ENCODE peak calls at places on chromosome 17, in four cellular contexts. V is endodermal cell, U is activated T-helper 1 cell treated with Interleukin-2 at 50 U/mL for 16 hours, L is LoVo. P is an unnamed sample.
A peak's percentile ranks its signal among the peaks of the same experiment; 100 is the strongest.

GRCh38 chr17:37490638-37491614 is 1.2 kb downstream of the DUSP14 start:
- DNase-seq in V (peak; percentile 88), U (no peak), L (peak; percentile 78), P (no peak)

GRCh38 chr17:30550512-30551273 is 73.5 kb downstream of the GOSR1 start:
- DNase-seq in V (peak; percentile 50), L (peak; percentile 73), U (no peak), P (no peak)

GRCh38 chr17:7177954-7178477 is 1.2 kb downstream of the ASGR1 start:
- DNase-seq in U (no peak), V (peak; percentile 87), L (no peak), P (no peak)

GRCh38 chr17:78356163-78356713 is 3.6 kb downstream of the SOCS3 start:
- DNase-seq in L (no peak), U (peak; percentile 79), V (peak; percentile 87), P (no peak)

GRCh38 chr17:83067071-83067717 is 12.2 kb upstream of the METRNL start:
- DNase-seq in L (no peak), V (peak; percentile 36), U (no peak), P (no peak)

GRCh38 chr17:63704259-63704576 is 4.3 kb upstream of the LIMD2 start:
- DNase-seq in U (no peak), L (no peak), V (no peak), P (no peak)

GRCh38 chr17:17496189-17497064 is at the start of gene RASD1:
- DNase-seq in U (peak; percentile 72), L (peak; percentile 86), V (peak; percentile 97), P (peak; percentile 72)

GRCh38 chr17:80910043-80910442 is 81.6 kb upstream of the CHMP6 start:
- DNase-seq in V (no peak), L (no peak), U (no peak), P (no peak)

GRCh38 chr17:11598274-11599221 is at the start of gene DNAH9:
- DNase-seq in V (peak; percentile 100), L (peak; percentile 61), U (no peak), P (no peak)

GRCh38 chr17:67281053-67281452 is 36.1 kb upstream of the HELZ start:
- DNase-seq in U (no peak), L (no peak), V (peak; percentile 80), P (no peak)

GRCh38 chr17:47931848-47932247 is 9.5 kb upstream of the PNPO start:
- DNase-seq in L (no peak), U (no peak), V (no peak), P (no peak)

GRCh38 chr17:48952904-48953303 is 8.3 kb upstream of the SNF8 start:
- DNase-seq in V (no peak), L (no peak), U (no peak), P (no peak)

GRCh38 chr17:77429735-77429984 is 288.9 kb downstream of the SEC14L1 start:
- DNase-seq in V (no peak), L (no peak), U (no peak), P (no peak)

GRCh38 chr17:68709461-68709860 is 108.3 kb upstream of the FAM20A start:
- DNase-seq in U (no peak), L (no peak), V (no peak), P (no peak)

GRCh38 chr17:57902800-57903759 is 52.1 kb downstream of the CUEDC1 start:
- DNase-seq in V (no peak), U (no peak), L (peak; percentile 93), P (no peak)

GRCh38 chr17:21131090-21131616 is 4.4 kb downstream of the DHRS7B start:
- DNase-seq in U (no peak), L (no peak), V (no peak), P (no peak)

GRCh38 chr17:81537343-81537855 is 9.2 kb downstream of the FSCN2 start:
- DNase-seq in L (no peak), U (no peak), V (peak; percentile 95), P (no peak)

GRCh38 chr17:65228734-65229390 is 91.7 kb downstream of the RGS9 start:
- DNase-seq in V (peak; percentile 67), U (no peak), L (peak; percentile 92), P (no peak)

GRCh38 chr17:79138826-79139225 is 64.2 kb downstream of the ENGASE start:
- DNase-seq in U (no peak), L (no peak), V (no peak), P (no peak)

GRCh38 chr17:46991618-46992017 is 12.6 kb upstream of the RPRML start:
- DNase-seq in L (no peak), U (no peak), V (no peak), P (peak; percentile 62)

GRCh38 chr17:42565523-42566214 is 1.2 kb upstream of the MLX start:
- DNase-seq in L (no peak), V (no peak), U (no peak), P (no peak)

GRCh38 chr17:17391575-17392370 is 85.0 kb upstream of the MED9 start:
- DNase-seq in U (peak; percentile 21), V (peak; percentile 66), L (no peak), P (no peak)

GRCh38 chr17:44830359-44831269 is 527 bp upstream of the GJC1 start:
- DNase-seq in U (no peak), L (no peak), V (peak; percentile 88), P (no peak)

GRCh38 chr17:44269118-44269794 is 1.3 kb upstream of the SLC4A1 start:
- DNase-seq in V (no peak), L (no peak), U (no peak), P (no peak)

GRCh38 chr17:58233547-58233946 is 4.8 kb upstream of the LPO start:
- DNase-seq in U (no peak), L (no peak), V (peak; percentile 24), P (no peak)

GRCh38 chr17:43988301-43988700 is 16.1 kb upstream of the NAGS start:
- DNase-seq in L (no peak), U (no peak), V (no peak), P (no peak)

GRCh38 chr17:10804546-10804945 is 647 bp upstream of the TMEM238L start:
- DNase-seq in V (no peak), U (no peak), L (no peak), P (no peak)

GRCh38 chr17:32608267-32608666 is 121.5 kb downstream of the CDK5R1 start:
- DNase-seq in V (no peak), U (no peak), L (no peak), P (no peak)

GRCh38 chr17:12546983-12547382 is 118.7 kb upstream of the MYOCD start:
- DNase-seq in L (no peak), U (no peak), V (no peak), P (no peak)

GRCh38 chr17:78120971-78121800 is 7.4 kb downstream of the TMC6 start:
- DNase-seq in V (no peak), L (no peak), U (peak; percentile 49), P (no peak)

GRCh38 chr17:11921296-11921695 is 76.0 kb downstream of the ZNF18 start:
- DNase-seq in U (no peak), L (no peak), V (no peak), P (no peak)

P was measured in NCI-H1694.